ENCODE peak calls at places on chromosomes 1 and 21, in six cellular contexts. One of them, this sample, is unnamed.

GRCh38 chr1:94646786-94647555 is 105.4 kb upstream of the F3 start:
- DNase-seq in lung: no peak
- DNase-seq in psoas muscle: no peak
- DNase-seq in IMR-90: peak; percentile 41
- DNase-seq in effector memory CD4-positive, alpha-beta T cell: no peak
- DNase-seq in thoracic aorta: no peak
- DNase-seq in this sample: no peak

GRCh38 chr1:95435611-95436010 is 201.6 kb downstream of the RWDD3 start:
- DNase-seq in psoas muscle: no peak
- DNase-seq in effector memory CD4-positive, alpha-beta T cell: no peak
- DNase-seq in lung: no peak
- DNase-seq in IMR-90: no peak
- DNase-seq in thoracic aorta: no peak
- DNase-seq in this sample: no peak

GRCh38 chr1:113654883-113655282 is 104.4 kb downstream of the PHTF1 start:
- DNase-seq in thoracic aorta: no peak
- DNase-seq in effector memory CD4-positive, alpha-beta T cell: no peak
- DNase-seq in lung: no peak
- DNase-seq in psoas muscle: no peak
- DNase-seq in IMR-90: no peak
- DNase-seq in this sample: no peak

GRCh38 chr21:35770101-35770945 is 290.0 kb downstream of the SETD4 start:
- DNase-seq in IMR-90: no peak
- DNase-seq in effector memory CD4-positive, alpha-beta T cell: no peak
- DNase-seq in psoas muscle: no peak
- DNase-seq in lung: no peak
- DNase-seq in thoracic aorta: no peak
- DNase-seq in this sample: no peak

GRCh38 chr1:178926046-178926445 is 55.2 kb upstream of the ANGPTL1 start:
- DNase-seq in psoas muscle: no peak
- DNase-seq in lung: no peak
- DNase-seq in effector memory CD4-positive, alpha-beta T cell: no peak
- DNase-seq in thoracic aorta: no peak
- DNase-seq in IMR-90: no peak
- DNase-seq in this sample: no peak

GRCh38 chr1:223558512-223558911 is 107.0 kb downstream of the CAPN8 start:
- DNase-seq in effector memory CD4-positive, alpha-beta T cell: no peak
- DNase-seq in IMR-90: no peak
- DNase-seq in psoas muscle: no peak
- DNase-seq in lung: no peak
- DNase-seq in thoracic aorta: no peak
- DNase-seq in this sample: no peak

GRCh38 chr1:44305962-44306422 is 49.1 kb downstream of the ERI3 start:
- DNase-seq in thoracic aorta: no peak
- DNase-seq in effector memory CD4-positive, alpha-beta T cell: no peak
- DNase-seq in IMR-90: no peak
- DNase-seq in psoas muscle: no peak
- DNase-seq in lung: no peak
- DNase-seq in this sample: no peak

GRCh38 chr1:14742181-14742980 is 143.9 kb downstream of the KAZN start:
- DNase-seq in effector memory CD4-positive, alpha-beta T cell: no peak
- DNase-seq in thoracic aorta: no peak
- DNase-seq in lung: no peak
- DNase-seq in IMR-90: peak; percentile 98
- DNase-seq in psoas muscle: no peak
- DNase-seq in this sample: peak; percentile 52

GRCh38 chr1:161480381-161481035 is 24.7 kb upstream of the FCGR2A start:
- DNase-seq in thoracic aorta: no peak
- DNase-seq in effector memory CD4-positive, alpha-beta T cell: no peak
- DNase-seq in IMR-90: no peak
- DNase-seq in lung: no peak
- DNase-seq in psoas muscle: no peak
- DNase-seq in this sample: no peak

GRCh38 chr1:26774462-26774861 is 13.3 kb upstream of the PIGV start:
- DNase-seq in thoracic aorta: no peak
- DNase-seq in psoas muscle: no peak
- DNase-seq in effector memory CD4-positive, alpha-beta T cell: no peak
- DNase-seq in lung: no peak
- DNase-seq in IMR-90: no peak
- DNase-seq in this sample: no peak

GRCh38 chr1:235931181-235931738 is 64.6 kb upstream of the LYST start:
- DNase-seq in psoas muscle: no peak
- DNase-seq in effector memory CD4-positive, alpha-beta T cell: no peak
- DNase-seq in thoracic aorta: no peak
- DNase-seq in IMR-90: no peak
- DNase-seq in lung: no peak
- DNase-seq in this sample: peak; percentile 16

GRCh38 chr1:53371121-53371666 is 43.3 kb upstream of the LRP8 start:
- DNase-seq in effector memory CD4-positive, alpha-beta T cell: no peak
- DNase-seq in psoas muscle: no peak
- DNase-seq in IMR-90: no peak
- DNase-seq in lung: no peak
- DNase-seq in thoracic aorta: no peak
- DNase-seq in this sample: no peak

GRCh38 chr1:92784051-92784638 is 763 bp downstream of the EVI5 start:
- DNase-seq in psoas muscle: peak; percentile 53
- DNase-seq in effector memory CD4-positive, alpha-beta T cell: peak; percentile 4
- DNase-seq in lung: peak; percentile 33
- DNase-seq in thoracic aorta: no peak
- DNase-seq in IMR-90: peak; percentile 61
- DNase-seq in this sample: peak; percentile 51

GRCh38 chr1:9143250-9143649 is 14.3 kb upstream of the GPR157 start:
- DNase-seq in thoracic aorta: no peak
- DNase-seq in effector memory CD4-positive, alpha-beta T cell: no peak
- DNase-seq in lung: peak; percentile 46
- DNase-seq in psoas muscle: peak; percentile 50
- DNase-seq in IMR-90: peak; percentile 57
- DNase-seq in this sample: peak; percentile 75

GRCh38 chr1:10628685-10629084 is 153.9 kb downstream of the PEX14 start:
- DNase-seq in thoracic aorta: no peak
- DNase-seq in psoas muscle: no peak
- DNase-seq in lung: no peak
- DNase-seq in effector memory CD4-positive, alpha-beta T cell: no peak
- DNase-seq in IMR-90: peak; percentile 40
- DNase-seq in this sample: no peak

GRCh38 chr1:226370144-226370923 is 37.6 kb downstream of the PARP1 start:
- DNase-seq in psoas muscle: no peak
- DNase-seq in lung: no peak
- DNase-seq in effector memory CD4-positive, alpha-beta T cell: no peak
- DNase-seq in IMR-90: no peak
- DNase-seq in thoracic aorta: no peak
- DNase-seq in this sample: no peak

GRCh38 chr1:151058682-151059341 is 610 bp downstream of the CDC42SE1 start:
- DNase-seq in IMR-90: peak; percentile 19
- DNase-seq in lung: peak; percentile 75
- DNase-seq in thoracic aorta: no peak
- DNase-seq in effector memory CD4-positive, alpha-beta T cell: no peak
- DNase-seq in psoas muscle: no peak
- DNase-seq in this sample: peak; percentile 38

GRCh38 chr21:42567861-42568260 is 54.2 kb downstream of the SLC37A1 start:
- DNase-seq in thoracic aorta: no peak
- DNase-seq in lung: no peak
- DNase-seq in IMR-90: no peak
- DNase-seq in effector memory CD4-positive, alpha-beta T cell: no peak
- DNase-seq in psoas muscle: no peak
- DNase-seq in this sample: no peak

GRCh38 chr1:109498161-109498801 is 4.4 kb downstream of the CYB561D1 start:
- DNase-seq in thoracic aorta: no peak
- DNase-seq in IMR-90: peak; percentile 46
- DNase-seq in psoas muscle: no peak
- DNase-seq in lung: no peak
- DNase-seq in effector memory CD4-positive, alpha-beta T cell: no peak
- DNase-seq in this sample: peak; percentile 85

GRCh38 chr1:66217021-66217420 is 316.9 kb upstream of the SGIP1 start:
- DNase-seq in thoracic aorta: no peak
- DNase-seq in psoas muscle: no peak
- DNase-seq in IMR-90: peak; percentile 79
- DNase-seq in effector memory CD4-positive, alpha-beta T cell: no peak
- DNase-seq in lung: no peak
- DNase-seq in this sample: no peak

GRCh38 chr1:15678578-15678977 is 5.5 kb upstream of the PLEKHM2 start:
- DNase-seq in psoas muscle: no peak
- DNase-seq in IMR-90: peak; percentile 81
- DNase-seq in effector memory CD4-positive, alpha-beta T cell: no peak
- DNase-seq in thoracic aorta: no peak
- DNase-seq in lung: peak; percentile 47
- DNase-seq in this sample: peak; percentile 54

GRCh38 chr1:177914603-177915002 is 55.3 kb downstream of the SEC16B start:
- DNase-seq in effector memory CD4-positive, alpha-beta T cell: no peak
- DNase-seq in IMR-90: peak; percentile 41
- DNase-seq in psoas muscle: no peak
- DNase-seq in lung: no peak
- DNase-seq in thoracic aorta: no peak
- DNase-seq in this sample: no peak

GRCh38 chr1:214793708-214794107 is 190.7 kb downstream of the CENPF start:
- DNase-seq in psoas muscle: no peak
- DNase-seq in effector memory CD4-positive, alpha-beta T cell: no peak
- DNase-seq in lung: no peak
- DNase-seq in thoracic aorta: no peak
- DNase-seq in IMR-90: no peak
- DNase-seq in this sample: no peak

GRCh38 chr1:84603941-84604830 is 29.9 kb upstream of the CTBS start:
- DNase-seq in thoracic aorta: peak; percentile 19
- DNase-seq in psoas muscle: no peak
- DNase-seq in IMR-90: peak; percentile 81
- DNase-seq in lung: no peak
- DNase-seq in effector memory CD4-positive, alpha-beta T cell: no peak
- DNase-seq in this sample: no peak
- H3K4me3 ChIP-seq in thoracic aorta: peak overlapping the region; percentile 62
- H3K4me3 ChIP-seq in psoas muscle: peak overlapping the region; percentile 47
- H3K4me3 ChIP-seq in IMR-90: peak overlapping the region; percentile 35
- H3K4me3 ChIP-seq in lung: no peak overlapping the region
- H3K4me3 ChIP-seq in effector memory CD4-positive, alpha-beta T cell: no peak overlapping the region
- H3K4me3 ChIP-seq in this sample: no peak overlapping the region

GRCh38 chr1:199089393-199090122 is 450.7 kb downstream of the PTPRC start:
- DNase-seq in lung: no peak
- DNase-seq in psoas muscle: no peak
- DNase-seq in effector memory CD4-positive, alpha-beta T cell: peak; percentile 5
- DNase-seq in IMR-90: peak; percentile 15
- DNase-seq in thoracic aorta: no peak
- DNase-seq in this sample: peak; percentile 52
- H3K4me3 ChIP-seq in lung: no peak overlapping the region
- H3K4me3 ChIP-seq in psoas muscle: no peak overlapping the region
- H3K4me3 ChIP-seq in effector memory CD4-positive, alpha-beta T cell: no peak overlapping the region
- H3K4me3 ChIP-seq in IMR-90: no peak overlapping the region
- H3K4me3 ChIP-seq in thoracic aorta: no peak overlapping the region
- H3K4me3 ChIP-seq in this sample: no peak overlapping the region

GRCh38 chr1:220887202-220887867 is 8.1 kb downstream of the HLX start:
- DNase-seq in psoas muscle: no peak
- DNase-seq in IMR-90: no peak
- DNase-seq in effector memory CD4-positive, alpha-beta T cell: no peak
- DNase-seq in thoracic aorta: no peak
- DNase-seq in lung: no peak
- DNase-seq in this sample: no peak

GRCh38 chr1:220884109-220884980 is 5.1 kb downstream of the HLX start:
- DNase-seq in effector memory CD4-positive, alpha-beta T cell: no peak
- DNase-seq in psoas muscle: no peak
- DNase-seq in IMR-90: no peak
- DNase-seq in thoracic aorta: no peak
- DNase-seq in lung: no peak
- DNase-seq in this sample: no peak

GRCh38 chr1:220886470-220887201 is 7.4 kb downstream of the HLX start:
- DNase-seq in IMR-90: no peak
- DNase-seq in thoracic aorta: no peak
- DNase-seq in effector memory CD4-positive, alpha-beta T cell: no peak
- DNase-seq in lung: no peak
- DNase-seq in psoas muscle: no peak
- DNase-seq in this sample: no peak

GRCh38 chr1:220885971-220886370 is 6.7 kb downstream of the HLX start:
- DNase-seq in IMR-90: no peak
- DNase-seq in effector memory CD4-positive, alpha-beta T cell: no peak
- DNase-seq in psoas muscle: no peak
- DNase-seq in lung: no peak
- DNase-seq in thoracic aorta: no peak
- DNase-seq in this sample: no peak

DNA sequence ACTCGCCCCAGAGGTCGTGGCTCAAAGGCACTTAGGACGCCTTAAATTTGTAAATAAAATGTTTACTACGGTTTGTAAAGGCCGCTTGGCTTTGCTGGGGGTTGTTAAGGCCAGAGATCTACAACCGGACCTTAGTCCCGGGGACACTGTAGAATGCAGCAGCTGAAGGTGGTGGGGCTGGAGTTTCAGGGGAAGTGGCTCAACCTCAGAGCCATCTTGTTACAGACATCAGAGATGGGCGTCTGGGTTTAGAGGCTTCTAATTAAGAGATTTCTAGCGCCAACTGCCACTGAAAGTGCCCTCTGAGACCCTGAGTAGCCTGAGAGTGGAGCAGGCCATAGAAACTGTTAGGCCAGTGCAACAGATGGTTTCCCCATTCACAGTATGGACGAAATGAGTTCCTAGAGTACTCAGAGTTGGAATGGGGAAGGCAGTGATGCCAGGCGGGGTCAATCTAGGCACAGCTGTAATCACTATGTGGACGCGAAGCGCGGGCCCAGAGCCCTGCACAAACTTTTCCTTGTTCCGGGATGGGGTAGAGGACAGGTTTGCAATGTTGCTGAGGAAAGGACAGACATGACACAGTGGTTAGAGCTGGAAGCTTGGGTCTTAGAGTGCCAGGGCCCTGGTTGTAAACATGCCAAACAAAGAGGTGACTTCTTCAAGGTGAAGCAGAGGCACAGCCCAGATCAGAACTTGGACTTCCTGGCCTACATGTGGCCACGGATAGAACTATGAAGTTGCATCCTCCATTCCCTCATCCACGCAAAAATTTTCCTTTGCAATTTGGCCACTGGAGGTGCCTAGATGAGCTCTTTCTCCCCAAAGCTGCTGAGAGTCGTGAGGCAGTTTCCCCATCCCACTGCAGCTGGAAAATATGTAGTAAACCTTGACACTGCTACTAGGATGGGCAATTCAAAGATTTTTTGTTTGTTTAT is 6.0 kb downstream of the HLX start:
- DNase-seq in thoracic aorta: no peak
- DNase-seq in effector memory CD4-positive, alpha-beta T cell: no peak
- DNase-seq in IMR-90: no peak
- DNase-seq in psoas muscle: no peak
- DNase-seq in lung: no peak
- DNase-seq in this sample: no peak
- H3K4me3 ChIP-seq in thoracic aorta: no peak overlapping the region
- H3K4me3 ChIP-seq in effector memory CD4-positive, alpha-beta T cell: no peak overlapping the region
- H3K4me3 ChIP-seq in IMR-90: no peak overlapping the region
- H3K4me3 ChIP-seq in psoas muscle: no peak overlapping the region
- H3K4me3 ChIP-seq in lung: no peak overlapping the region
- H3K4me3 ChIP-seq in this sample: no peak overlapping the region

DNA sequence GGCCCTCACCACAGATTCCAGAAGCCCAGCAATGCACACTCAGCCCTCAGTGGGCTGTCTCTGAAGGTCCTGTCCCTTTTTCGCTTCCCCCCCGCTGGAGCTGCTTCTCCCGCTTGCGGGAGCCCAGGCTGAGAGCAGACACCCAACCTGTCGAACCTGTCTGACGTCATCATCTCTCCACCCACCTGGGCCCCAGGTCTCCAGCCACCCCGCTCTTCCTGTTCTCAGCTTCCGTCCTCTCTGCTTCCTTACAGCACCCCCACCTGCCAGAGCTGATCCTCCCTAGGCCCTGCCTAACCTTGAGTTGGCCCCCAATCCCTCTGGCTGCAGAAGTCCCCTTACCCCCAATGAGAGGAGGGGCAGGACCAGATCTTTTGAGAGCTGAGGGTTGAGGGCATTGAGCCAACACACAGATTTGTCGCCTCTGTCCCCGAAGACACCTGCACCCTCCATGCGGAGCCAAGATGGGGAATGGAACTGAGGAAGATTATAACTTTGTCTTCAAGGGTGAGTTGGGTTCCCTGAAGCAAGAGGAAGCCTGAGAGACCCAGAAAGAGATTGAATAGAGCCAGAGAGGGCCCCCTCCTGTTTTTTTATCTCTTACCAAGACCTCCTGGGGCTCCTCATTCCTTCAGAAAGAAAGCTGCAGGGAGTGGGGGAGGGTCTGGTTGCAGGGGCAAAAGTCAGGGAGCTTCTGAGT is at the start of gene RAB25:
- DNase-seq in psoas muscle: no peak
- DNase-seq in IMR-90: no peak
- DNase-seq in thoracic aorta: no peak
- DNase-seq in effector memory CD4-positive, alpha-beta T cell: no peak
- DNase-seq in lung: peak; percentile 82
- DNase-seq in this sample: no peak
- H3K4me3 ChIP-seq in psoas muscle: no peak within 1 kb of the TSS
- H3K4me3 ChIP-seq in IMR-90: no peak within 1 kb of the TSS
- H3K4me3 ChIP-seq in thoracic aorta: no peak within 1 kb of the TSS
- H3K4me3 ChIP-seq in effector memory CD4-positive, alpha-beta T cell: no peak within 1 kb of the TSS
- H3K4me3 ChIP-seq in lung: peak within 1 kb of the TSS; percentile 20
- H3K4me3 ChIP-seq in this sample: no peak within 1 kb of the TSS